ENCODE peak calls at places on chromosome 16, in four cellular contexts. One of them, this sample, is unnamed.

GRCh38 chr16:79336437-79337229 is 263.9 kb downstream of the MAF start:
- DNase-seq in trophoblast cell: no peak
- DNase-seq in small intestine: no peak
- DNase-seq in IMR-90: no peak
- DNase-seq in this sample: no peak

GRCh38 chr16:84040823-84041391 is 1.7 kb downstream of the SLC38A8 start:
- DNase-seq in trophoblast cell: no peak
- DNase-seq in small intestine: no peak
- DNase-seq in IMR-90: peak; percentile 41
- DNase-seq in this sample: no peak

GRCh38 chr16:11016993-11017392 is 72.6 kb downstream of the CLEC16A start:
- DNase-seq in trophoblast cell: no peak
- DNase-seq in small intestine: peak; percentile 99
- DNase-seq in IMR-90: peak; percentile 58
- DNase-seq in this sample: no peak

GRCh38 chr16:2178321-2179106 is 17.9 kb downstream of the CASKIN1 start:
- DNase-seq in trophoblast cell: peak; percentile 39
- DNase-seq in small intestine: no peak
- DNase-seq in IMR-90: no peak
- DNase-seq in this sample: no peak

GRCh38 chr16:11133344-11133921 is 122.6 kb downstream of the SOCS1 start:
- DNase-seq in trophoblast cell: peak; percentile 99
- DNase-seq in small intestine: peak; percentile 71
- DNase-seq in IMR-90: peak; percentile 96
- DNase-seq in this sample: no peak

GRCh38 chr16:80614908-80615696 is 74.3 kb downstream of the DYNLRB2 start:
- DNase-seq in trophoblast cell: peak; percentile 93
- DNase-seq in small intestine: no peak
- DNase-seq in IMR-90: peak; percentile 86
- DNase-seq in this sample: peak; percentile 44

GRCh38 chr16:75443301-75443700 is 10.0 kb upstream of the CFDP1 start:
- DNase-seq in trophoblast cell: no peak
- DNase-seq in small intestine: no peak
- DNase-seq in IMR-90: peak; percentile 33
- DNase-seq in this sample: no peak

GRCh38 chr16:86242244-86243122 is 267.8 kb upstream of the FOXF1 start:
- DNase-seq in trophoblast cell: no peak
- DNase-seq in small intestine: no peak
- DNase-seq in IMR-90: no peak
- DNase-seq in this sample: no peak

GRCh38 chr16:4021070-4021779 is 95.0 kb downstream of the ADCY9 start:
- DNase-seq in trophoblast cell: peak; percentile 76
- DNase-seq in small intestine: peak; percentile 95
- DNase-seq in IMR-90: no peak
- DNase-seq in this sample: no peak

GRCh38 chr16:71591917-71592316 is 15.0 kb upstream of the TAT start:
- DNase-seq in trophoblast cell: no peak
- DNase-seq in small intestine: no peak
- DNase-seq in IMR-90: no peak
- DNase-seq in this sample: no peak

GRCh38 chr16:25033852-25034251 is 18.7 kb upstream of the ARHGAP17 start:
- DNase-seq in trophoblast cell: no peak
- DNase-seq in small intestine: no peak
- DNase-seq in IMR-90: peak; percentile 83
- DNase-seq in this sample: no peak

GRCh38 chr16:19542138-19542821 is 13.2 kb upstream of the VPS35L start:
- DNase-seq in trophoblast cell: peak; percentile 93
- DNase-seq in small intestine: peak; percentile 87
- DNase-seq in IMR-90: no peak
- DNase-seq in this sample: no peak

GRCh38 chr16:58128721-58129096 is 472 bp downstream of the CFAP20 start:
- DNase-seq in trophoblast cell: no peak
- DNase-seq in small intestine: no peak
- DNase-seq in IMR-90: no peak
- DNase-seq in this sample: no peak

GRCh38 chr16:69804283-69804682 is 42.2 kb downstream of the WWP2 start:
- DNase-seq in trophoblast cell: no peak
- DNase-seq in small intestine: no peak
- DNase-seq in IMR-90: no peak
- DNase-seq in this sample: no peak

GRCh38 chr16:78816499-78817441 is 717.3 kb downstream of the WWOX start:
- DNase-seq in trophoblast cell: peak; percentile 67
- DNase-seq in small intestine: no peak
- DNase-seq in IMR-90: no peak
- DNase-seq in this sample: no peak

GRCh38 chr16:35664091-35664693 is 2204.8 kb downstream of the TP53TG3F start:
- DNase-seq in trophoblast cell: no peak
- DNase-seq in small intestine: no peak
- DNase-seq in IMR-90: no peak
- DNase-seq in this sample: no peak

GRCh38 chr16:79991918-79992317 is 391.4 kb upstream of the MAF start:
- DNase-seq in trophoblast cell: peak; percentile 98
- DNase-seq in small intestine: peak; percentile 25
- DNase-seq in IMR-90: no peak
- DNase-seq in this sample: no peak

GRCh38 chr16:10681310-10682308 is 13.1 kb downstream of the TEKT5 start:
- DNase-seq in trophoblast cell: no peak
- DNase-seq in small intestine: no peak
- DNase-seq in IMR-90: no peak
- DNase-seq in this sample: no peak

GRCh38 chr16:78005881-78006280 is 16.5 kb upstream of the CLEC3A start:
- DNase-seq in trophoblast cell: peak; percentile 28
- DNase-seq in small intestine: no peak
- DNase-seq in IMR-90: no peak
- DNase-seq in this sample: no peak

GRCh38 chr16:69107311-69107962 is 2.0 kb downstream of the HAS3 start:
- DNase-seq in trophoblast cell: peak; percentile 45
- DNase-seq in small intestine: peak; percentile 54
- DNase-seq in IMR-90: no peak
- DNase-seq in this sample: no peak

GRCh38 chr16:16099320-16099719 is 124.0 kb downstream of the ABCC6 start:
- DNase-seq in trophoblast cell: no peak
- DNase-seq in small intestine: no peak
- DNase-seq in IMR-90: no peak
- DNase-seq in this sample: no peak

GRCh38 chr16:88782454-88783390 is 2.3 kb downstream of the PIEZO1 start:
- DNase-seq in trophoblast cell: peak; percentile 41
- DNase-seq in small intestine: no peak
- DNase-seq in IMR-90: peak; percentile 84
- DNase-seq in this sample: no peak

GRCh38 chr16:26993988-26994387 is 72.7 kb upstream of the C16orf82 start:
- DNase-seq in trophoblast cell: no peak
- DNase-seq in small intestine: no peak
- DNase-seq in IMR-90: peak; percentile 60
- DNase-seq in this sample: no peak

GRCh38 chr16:2531696-2532493 is 687 bp upstream of the CEMP1 start:
- DNase-seq in trophoblast cell: peak; percentile 99
- DNase-seq in small intestine: peak; percentile 99
- DNase-seq in IMR-90: peak; percentile 95
- DNase-seq in this sample: peak; percentile 98

GRCh38 chr16:49644143-49644460 is 211.8 kb downstream of the ZNF423 start:
- DNase-seq in trophoblast cell: no peak
- DNase-seq in small intestine: no peak
- DNase-seq in IMR-90: no peak
- DNase-seq in this sample: no peak

GRCh38 chr16:79301036-79301435 is 299.5 kb downstream of the MAF start:
- DNase-seq in trophoblast cell: no peak
- DNase-seq in small intestine: no peak
- DNase-seq in IMR-90: no peak
- DNase-seq in this sample: no peak

GRCh38 chr16:55539049-55539448 is 27.4 kb upstream of the CAPNS2 start:
- DNase-seq in trophoblast cell: peak; percentile 27
- DNase-seq in small intestine: no peak
- DNase-seq in IMR-90: peak; percentile 65
- DNase-seq in this sample: no peak

GRCh38 chr16:25052530-25052929 is 37.4 kb upstream of the ARHGAP17 start:
- DNase-seq in trophoblast cell: no peak
- DNase-seq in small intestine: peak; percentile 20
- DNase-seq in IMR-90: no peak
- DNase-seq in this sample: no peak

GRCh38 chr16:1968146-1968953 is 1.7 kb downstream of the RNF151 start:
- DNase-seq in trophoblast cell: no peak
- DNase-seq in small intestine: no peak
- DNase-seq in IMR-90: no peak
- DNase-seq in this sample: no peak

DNA sequence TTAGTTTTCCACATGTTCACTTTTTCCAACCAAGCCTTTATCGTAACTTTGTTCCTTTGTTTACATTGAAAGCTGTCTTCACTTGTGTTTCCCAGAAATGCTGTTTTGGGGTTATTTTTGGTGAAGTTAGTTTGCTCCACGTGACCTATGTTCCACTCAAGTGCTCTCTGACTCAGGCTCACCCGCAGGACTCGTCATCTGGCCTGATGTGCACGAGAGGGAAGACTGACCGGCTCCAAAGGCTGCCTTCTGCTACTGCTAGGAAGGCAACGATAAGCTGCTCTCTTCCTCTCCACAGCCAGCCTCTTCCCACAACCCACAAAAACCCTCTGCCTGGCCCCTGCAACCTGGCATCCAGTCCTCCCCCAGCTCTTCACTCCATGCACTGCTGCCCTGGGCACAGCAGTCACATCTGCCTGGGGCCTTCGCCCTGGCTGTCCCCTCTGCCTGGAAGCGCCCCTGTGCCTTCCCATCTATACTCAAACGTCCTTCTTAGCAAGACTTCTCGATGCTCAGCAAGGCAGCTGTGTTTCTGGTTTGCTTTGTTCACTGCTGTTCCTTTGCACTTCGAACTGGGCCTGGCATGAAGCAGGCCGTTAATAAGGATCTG is 28.0 kb downstream of the ZCCHC14 start:
- DNase-seq in trophoblast cell: peak; percentile 88
- DNase-seq in small intestine: peak; percentile 66
- DNase-seq in IMR-90: peak; percentile 96
- DNase-seq in this sample: peak; percentile 94
- H3K4me3 ChIP-seq in trophoblast cell: no peak overlapping the region
- H3K4me3 ChIP-seq in small intestine: no peak overlapping the region
- H3K4me3 ChIP-seq in IMR-90: no peak overlapping the region
- H3K4me3 ChIP-seq in this sample: peak overlapping the region; percentile 34

GRCh38 chr16:30555848-30556473 is 2.2 kb downstream of the ZNF764 start:
- DNase-seq in trophoblast cell: no peak
- DNase-seq in small intestine: no peak
- DNase-seq in IMR-90: no peak
- DNase-seq in this sample: no peak
- H3K4me1 ChIP-seq in trophoblast cell: peaks cover 9% of the 10 kb centered on the region
- H3K4me1 ChIP-seq in small intestine: peaks cover 4% of the 10 kb centered on the region
- H3K4me1 ChIP-seq in IMR-90: no peaks in the 10 kb centered on the region
- H3K4me1 ChIP-seq in this sample: peaks cover 22% of the 10 kb centered on the region

DNA sequence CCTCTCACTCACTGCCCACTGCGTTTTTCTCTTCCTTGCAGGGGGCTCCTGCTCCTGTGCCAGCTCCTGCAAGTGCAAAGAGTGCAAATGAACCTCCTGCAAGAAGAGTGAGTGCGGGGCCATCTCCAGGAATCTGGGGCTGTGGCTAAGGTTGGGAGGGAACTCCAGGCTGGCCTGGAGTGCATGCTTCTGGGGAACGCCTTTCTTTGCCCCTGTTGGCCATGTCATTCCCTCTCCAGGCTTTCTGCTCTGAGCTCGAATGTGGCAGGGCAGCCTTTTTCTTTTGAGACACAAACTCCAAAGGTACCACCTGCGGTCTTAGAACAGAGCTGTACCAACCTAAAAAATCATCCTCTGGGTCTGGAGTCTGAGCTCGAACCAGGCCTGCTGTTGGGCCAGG is 7.4 kb upstream of the MT1E start:
- DNase-seq in trophoblast cell: no peak
- DNase-seq in small intestine: no peak
- DNase-seq in IMR-90: no peak
- DNase-seq in this sample: no peak
- H3K4me3 ChIP-seq in trophoblast cell: no peak overlapping the region
- H3K4me3 ChIP-seq in small intestine: no peak overlapping the region
- H3K4me3 ChIP-seq in IMR-90: no peak overlapping the region
- H3K4me3 ChIP-seq in this sample: peak overlapping the region; percentile 52

GRCh38 chr16:68041783-68042182 is 18.7 kb downstream of the DUS2 start:
- DNase-seq in trophoblast cell: no peak
- DNase-seq in small intestine: no peak
- DNase-seq in IMR-90: no peak
- DNase-seq in this sample: no peak
- H3K4me1 ChIP-seq in trophoblast cell: no peaks in the 10 kb centered on the region
- H3K4me1 ChIP-seq in small intestine: no peaks in the 10 kb centered on the region
- H3K4me1 ChIP-seq in IMR-90: no peaks in the 10 kb centered on the region
- H3K4me1 ChIP-seq in this sample: no peaks in the 10 kb centered on the region

GRCh38 chr16:30094541-30095165 is 1.4 kb downstream of the YPEL3 start:
- DNase-seq in trophoblast cell: no peak
- DNase-seq in small intestine: no peak
- DNase-seq in IMR-90: no peak
- DNase-seq in this sample: no peak
- H3K4me3 ChIP-seq in trophoblast cell: no peak overlapping the region
- H3K4me3 ChIP-seq in small intestine: no peak overlapping the region
- H3K4me3 ChIP-seq in IMR-90: no peak overlapping the region
- H3K4me3 ChIP-seq in this sample: peak overlapping the region; percentile 94

GRCh38 chr16:46854846-46855245 is 23.9 kb upstream of the C16orf87 start:
- DNase-seq in trophoblast cell: no peak
- DNase-seq in small intestine: no peak
- DNase-seq in IMR-90: no peak
- DNase-seq in this sample: no peak

GRCh38 chr16:46848768-46849764 is 18.1 kb upstream of the C16orf87 start:
- DNase-seq in trophoblast cell: no peak
- DNase-seq in small intestine: no peak
- DNase-seq in IMR-90: no peak
- DNase-seq in this sample: no peak

GRCh38 chr16:46853713-46854443 is 22.9 kb upstream of the C16orf87 start:
- DNase-seq in trophoblast cell: peak; percentile 88
- DNase-seq in small intestine: peak; percentile 79
- DNase-seq in IMR-90: peak; percentile 69
- DNase-seq in this sample: no peak

GRCh38 chr16:46850619-46851555 is 19.9 kb upstream of the C16orf87 start:
- DNase-seq in trophoblast cell: no peak
- DNase-seq in small intestine: peak; percentile 88
- DNase-seq in IMR-90: no peak
- DNase-seq in this sample: no peak

DNA sequence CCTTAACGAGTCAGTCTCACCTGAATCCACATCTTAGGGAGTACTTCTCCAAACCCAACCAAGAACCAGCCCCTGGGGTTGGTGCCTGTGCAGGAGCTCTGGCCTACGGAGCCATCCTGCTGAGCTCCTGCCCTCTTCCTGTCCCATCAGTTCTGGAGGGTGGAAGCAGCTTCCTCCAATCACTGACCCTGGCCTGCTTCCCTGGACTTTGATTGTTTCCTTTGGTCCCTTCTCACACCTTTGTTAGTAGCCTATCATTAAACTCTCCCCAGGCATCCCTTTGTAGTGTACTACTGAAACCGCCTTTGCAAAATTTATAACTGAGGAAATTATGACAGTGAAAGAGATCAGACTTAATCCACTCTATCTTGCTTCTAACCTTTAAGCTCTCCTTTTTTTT is 21.1 kb upstream of the C16orf87 start:
- DNase-seq in trophoblast cell: no peak
- DNase-seq in small intestine: peak; percentile 69
- DNase-seq in IMR-90: no peak
- DNase-seq in this sample: no peak
- H3K4me1 ChIP-seq in trophoblast cell: peaks cover 23% of the 10 kb centered on the region
- H3K4me1 ChIP-seq in small intestine: peaks cover 4% of the 10 kb centered on the region
- H3K4me1 ChIP-seq in IMR-90: no peaks in the 10 kb centered on the region
- H3K4me1 ChIP-seq in this sample: no peaks in the 10 kb centered on the region

This sample was measured in vagina.